ENCODE peak calls at places on chromosomes 6 and 20, in seven cellular contexts. One of them, this sample, is unnamed.

GRCh38 chr6:89986650-89987074 is 92.4 kb downstream of the GJA10 start:
- DNase-seq in mesendoderm: no peak
- DNase-seq in IMR-90: peak
- DNase-seq in H9: no peak
- DNase-seq in mesenchymal stem cell: peak
- DNase-seq in H1: no peak
- DNase-seq in trophoblast cell: no peak
- DNase-seq in this sample: no peak

GRCh38 chr20:54170963-54171362 is 2.8 kb downstream of the CYP24A1 start:
- DNase-seq in mesendoderm: no peak
- DNase-seq in IMR-90: no peak
- DNase-seq in H9: no peak
- DNase-seq in mesenchymal stem cell: no peak
- DNase-seq in H1: no peak
- DNase-seq in trophoblast cell: no peak
- DNase-seq in this sample: no peak

GRCh38 chr6:7998103-7998725 is 66.0 kb downstream of the BLOC1S5 start:
- DNase-seq in mesendoderm: no peak
- DNase-seq in IMR-90: peak
- DNase-seq in H9: no peak
- DNase-seq in mesenchymal stem cell: peak
- DNase-seq in H1: no peak
- DNase-seq in trophoblast cell: peak
- DNase-seq in this sample: no peak

GRCh38 chr6:44292661-44293365 is 20.3 kb downstream of the AARS2 start:
- DNase-seq in mesendoderm: no peak
- DNase-seq in IMR-90: no peak
- DNase-seq in H9: no peak
- DNase-seq in mesenchymal stem cell: no peak
- DNase-seq in H1: no peak
- DNase-seq in trophoblast cell: no peak
- DNase-seq in this sample: no peak

GRCh38 chr6:144064402-144064830 is 31.0 kb downstream of the SF3B5 start:
- DNase-seq in mesendoderm: peak
- DNase-seq in IMR-90: no peak
- DNase-seq in H9: peak
- DNase-seq in mesenchymal stem cell: no peak
- DNase-seq in H1: peak
- DNase-seq in trophoblast cell: no peak
- DNase-seq in this sample: peak

GRCh38 chr6:122676688-122677087 is 66.5 kb downstream of the PKIB start:
- DNase-seq in mesendoderm: no peak
- DNase-seq in IMR-90: no peak
- DNase-seq in H9: no peak
- DNase-seq in mesenchymal stem cell: no peak
- DNase-seq in H1: no peak
- DNase-seq in trophoblast cell: no peak
- DNase-seq in this sample: no peak

GRCh38 chr20:46129955-46130481 is 11.9 kb downstream of the CD40 start:
- DNase-seq in mesendoderm: peak
- DNase-seq in IMR-90: no peak
- DNase-seq in H9: no peak
- DNase-seq in mesenchymal stem cell: peak
- DNase-seq in H1: no peak
- DNase-seq in trophoblast cell: no peak
- DNase-seq in this sample: no peak

GRCh38 chr6:43887340-43887858 is 117.4 kb downstream of the VEGFA start:
- DNase-seq in mesendoderm: peak
- DNase-seq in IMR-90: no peak
- DNase-seq in H9: no peak
- DNase-seq in mesenchymal stem cell: no peak
- DNase-seq in H1: no peak
- DNase-seq in trophoblast cell: no peak
- DNase-seq in this sample: no peak

GRCh38 chr6:53773044-53773696 is 21.6 kb upstream of the LRRC1 start:
- DNase-seq in mesendoderm: no peak
- DNase-seq in IMR-90: no peak
- DNase-seq in H9: no peak
- DNase-seq in mesenchymal stem cell: no peak
- DNase-seq in H1: no peak
- DNase-seq in trophoblast cell: no peak
- DNase-seq in this sample: no peak

GRCh38 chr6:106118835-106119443 is 32.8 kb downstream of the PRDM1 start:
- DNase-seq in mesendoderm: no peak
- DNase-seq in IMR-90: no peak
- DNase-seq in H9: no peak
- DNase-seq in mesenchymal stem cell: no peak
- DNase-seq in H1: no peak
- DNase-seq in trophoblast cell: no peak
- DNase-seq in this sample: no peak

GRCh38 chr6:137975058-137975940 is 108.2 kb downstream of the TNFAIP3 start:
- DNase-seq in mesendoderm: peak
- DNase-seq in IMR-90: peak
- DNase-seq in H9: no peak
- DNase-seq in mesenchymal stem cell: peak
- DNase-seq in H1: no peak
- DNase-seq in trophoblast cell: no peak
- DNase-seq in this sample: no peak

GRCh38 chr6:153849072-153849759 is 189.8 kb upstream of the OPRM1 start:
- DNase-seq in mesendoderm: peak
- DNase-seq in IMR-90: no peak
- DNase-seq in H9: no peak
- DNase-seq in mesenchymal stem cell: peak
- DNase-seq in H1: no peak
- DNase-seq in trophoblast cell: no peak
- DNase-seq in this sample: no peak

GRCh38 chr6:126312013-126312665 is 27.8 kb upstream of the CENPW start:
- DNase-seq in mesendoderm: peak
- DNase-seq in IMR-90: no peak
- DNase-seq in H9: peak
- DNase-seq in mesenchymal stem cell: peak
- DNase-seq in H1: no peak
- DNase-seq in trophoblast cell: no peak
- DNase-seq in this sample: no peak

GRCh38 chr20:15487682-15488081 is 1085.6 kb downstream of the KIF16B start:
- DNase-seq in mesendoderm: peak
- DNase-seq in IMR-90: no peak
- DNase-seq in H9: no peak
- DNase-seq in mesenchymal stem cell: no peak
- DNase-seq in H1: no peak
- DNase-seq in trophoblast cell: peak
- DNase-seq in this sample: no peak

GRCh38 chr6:106116125-106116524 is 30.0 kb downstream of the PRDM1 start:
- DNase-seq in mesendoderm: no peak
- DNase-seq in IMR-90: peak
- DNase-seq in H9: no peak
- DNase-seq in mesenchymal stem cell: no peak
- DNase-seq in H1: no peak
- DNase-seq in trophoblast cell: no peak
- DNase-seq in this sample: no peak

GRCh38 chr20:34312024-34312460 is 8.9 kb upstream of the AHCY start:
- DNase-seq in mesendoderm: no peak
- DNase-seq in IMR-90: no peak
- DNase-seq in H9: peak
- DNase-seq in mesenchymal stem cell: no peak
- DNase-seq in H1: peak
- DNase-seq in trophoblast cell: no peak
- DNase-seq in this sample: no peak

GRCh38 chr6:108714012-108714773 is 134.0 kb upstream of the ARMC2 start:
- DNase-seq in mesendoderm: no peak
- DNase-seq in IMR-90: peak
- DNase-seq in H9: no peak
- DNase-seq in mesenchymal stem cell: peak
- DNase-seq in H1: no peak
- DNase-seq in trophoblast cell: no peak
- DNase-seq in this sample: no peak

GRCh38 chr6:144149894-144150672 is at the start of gene STX11:
- DNase-seq in mesendoderm: peak
- DNase-seq in IMR-90: peak
- DNase-seq in H9: peak
- DNase-seq in mesenchymal stem cell: peak
- DNase-seq in H1: peak
- DNase-seq in trophoblast cell: peak
- DNase-seq in this sample: peak

GRCh38 chr6:29521006-29521680 is 33.4 kb upstream of the MAS1L start:
- DNase-seq in mesendoderm: no peak
- DNase-seq in IMR-90: no peak
- DNase-seq in H9: no peak
- DNase-seq in mesenchymal stem cell: no peak
- DNase-seq in H1: peak
- DNase-seq in trophoblast cell: no peak
- DNase-seq in this sample: no peak

GRCh38 chr6:29517728-29518440 is 30.1 kb upstream of the MAS1L start:
- DNase-seq in mesendoderm: no peak
- DNase-seq in IMR-90: no peak
- DNase-seq in H9: no peak
- DNase-seq in mesenchymal stem cell: no peak
- DNase-seq in H1: no peak
- DNase-seq in trophoblast cell: no peak
- DNase-seq in this sample: no peak

GRCh38 chr6:29522241-29522640 is 34.5 kb upstream of the MAS1L start:
- DNase-seq in mesendoderm: no peak
- DNase-seq in IMR-90: no peak
- DNase-seq in H9: no peak
- DNase-seq in mesenchymal stem cell: no peak
- DNase-seq in H1: no peak
- DNase-seq in trophoblast cell: no peak
- DNase-seq in this sample: no peak

GRCh38 chr6:29519291-29520010 is 31.7 kb upstream of the MAS1L start:
- DNase-seq in mesendoderm: no peak
- DNase-seq in IMR-90: no peak
- DNase-seq in H9: peak
- DNase-seq in mesenchymal stem cell: no peak
- DNase-seq in H1: no peak
- DNase-seq in trophoblast cell: no peak
- DNase-seq in this sample: no peak

GRCh38 chr6:29520232-29520631 is 32.5 kb upstream of the MAS1L start:
- DNase-seq in mesendoderm: no peak
- DNase-seq in IMR-90: no peak
- DNase-seq in H9: peak
- DNase-seq in mesenchymal stem cell: no peak
- DNase-seq in H1: peak
- DNase-seq in trophoblast cell: no peak
- DNase-seq in this sample: no peak
- H3K18ac ChIP-seq in mesendoderm: no peak
- H3K18ac ChIP-seq in IMR-90: no peak
- H3K18ac ChIP-seq in H9: no peak
- H3K18ac ChIP-seq in mesenchymal stem cell: no peak
- H3K18ac ChIP-seq in H1: no peak
- H3K18ac ChIP-seq in trophoblast cell: no peak
- H3K18ac ChIP-seq in this sample: no peak

DNA sequence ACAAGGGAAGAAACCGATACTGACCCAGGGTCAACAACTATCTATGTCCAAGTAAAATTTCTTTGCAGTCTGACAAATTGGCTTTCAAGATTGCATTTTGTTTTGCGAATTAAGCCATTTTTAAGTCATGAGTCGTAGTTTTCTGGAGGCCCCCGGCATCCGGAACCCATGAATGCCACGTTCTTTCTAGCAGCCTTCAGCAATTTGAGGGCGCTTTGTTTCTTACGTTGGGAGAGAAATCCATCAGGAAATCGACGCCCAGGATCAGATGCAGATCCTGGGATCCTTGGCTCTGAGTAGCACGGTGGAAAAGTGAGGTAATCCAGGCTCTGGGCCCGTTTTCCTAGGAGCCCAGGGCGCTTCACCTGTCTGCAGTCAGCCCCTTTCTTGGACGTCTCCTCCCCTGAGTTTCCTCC is 295 bp upstream of the ABRACL start:
- DNase-seq in mesendoderm: no peak
- DNase-seq in IMR-90: no peak
- DNase-seq in H9: peak
- DNase-seq in mesenchymal stem cell: no peak
- DNase-seq in H1: no peak
- DNase-seq in trophoblast cell: peak
- DNase-seq in this sample: no peak
- H3K27ac ChIP-seq in mesendoderm: no peak
- H3K27ac ChIP-seq in IMR-90: peak
- H3K27ac ChIP-seq in H9: peak
- H3K27ac ChIP-seq in mesenchymal stem cell: peak
- H3K27ac ChIP-seq in H1: peak
- H3K27ac ChIP-seq in trophoblast cell: no peak
- H3K27ac ChIP-seq in this sample: peak

DNA sequence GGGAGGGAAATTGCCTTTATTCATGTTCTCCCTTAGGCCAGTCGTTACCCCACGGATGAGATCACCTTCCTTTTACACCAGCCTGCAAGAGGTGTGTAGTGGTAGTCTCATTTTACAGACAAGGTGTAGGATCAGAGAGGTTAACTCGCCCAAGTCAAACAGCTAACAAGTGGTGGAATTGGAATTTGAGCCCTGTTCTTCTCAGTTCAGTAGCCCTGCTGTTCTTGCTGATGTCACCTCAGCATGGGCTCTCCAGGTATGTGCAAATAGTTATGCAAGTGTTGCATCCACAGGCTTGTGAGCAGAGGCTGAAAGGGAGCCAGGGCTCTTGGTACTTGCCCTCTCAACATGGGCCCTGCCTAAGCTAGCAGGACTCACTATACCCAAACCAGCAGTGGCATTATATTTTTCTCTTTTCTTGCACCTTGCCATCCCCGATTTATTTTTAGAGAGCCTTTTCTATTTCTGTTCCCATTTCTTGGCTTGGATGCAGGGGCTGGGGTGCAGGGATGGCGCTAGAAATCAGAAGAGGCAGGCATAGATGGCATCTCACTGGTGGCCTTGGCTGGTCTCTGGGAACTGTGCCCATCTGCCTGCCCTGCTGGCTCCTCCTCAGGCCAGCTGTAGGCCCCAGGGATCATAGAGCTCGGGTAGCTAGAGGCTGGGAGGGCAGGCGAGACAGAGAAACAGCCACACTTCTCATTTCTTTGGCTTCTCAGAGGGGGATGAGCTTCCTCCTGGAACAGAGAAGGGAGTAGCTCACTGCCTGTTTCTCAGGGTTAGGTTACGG is 18.2 kb downstream of the PPARD start:
- DNase-seq in mesendoderm: peak
- DNase-seq in IMR-90: peak
- DNase-seq in H9: peak
- DNase-seq in mesenchymal stem cell: peak
- DNase-seq in H1: peak
- DNase-seq in trophoblast cell: peak
- DNase-seq in this sample: no peak
- H3K4me2 ChIP-seq in mesendoderm: no peak
- H3K4me2 ChIP-seq in IMR-90: no peak
- H3K4me2 ChIP-seq in H9: no peak
- H3K4me2 ChIP-seq in mesenchymal stem cell: no peak
- H3K4me2 ChIP-seq in H1: peak
- H3K4me2 ChIP-seq in trophoblast cell: no peak
- H3K4me2 ChIP-seq in this sample: no peak

GRCh38 chr6:129251669-129252376 is 368.9 kb downstream of the LAMA2 start:
- DNase-seq in mesendoderm: peak
- DNase-seq in IMR-90: peak
- DNase-seq in H9: peak
- DNase-seq in mesenchymal stem cell: peak
- DNase-seq in H1: peak
- DNase-seq in trophoblast cell: peak
- DNase-seq in this sample: peak
- H3K18ac ChIP-seq in mesendoderm: no peak
- H3K18ac ChIP-seq in IMR-90: no peak
- H3K18ac ChIP-seq in H9: no peak
- H3K18ac ChIP-seq in mesenchymal stem cell: no peak
- H3K18ac ChIP-seq in H1: no peak
- H3K18ac ChIP-seq in trophoblast cell: no peak
- H3K18ac ChIP-seq in this sample: no peak